ENCODE peak calls at places on chromosomes 7 and 10, in four cellular contexts. H is breast epithelium, N is stomach, K is GM12892. V is an unnamed sample.

GRCh38 chr7:5339949-5340348 is 57.2 kb downstream of the SLC29A4 start:
- DNase-seq in H (no peak), N (no peak), K (no peak), V (no peak)

GRCh38 chr7:5396999-5397656 is 26.5 kb downstream of the TNRC18 start:
- DNase-seq in K (peak; percentile 98), N (peak; percentile 89), H (peak; percentile 89), V (peak; percentile 95)

GRCh38 chr7:5997210-5997808 is 11.5 kb downstream of the PMS2 start:
- DNase-seq in H (no peak), N (peak; percentile 56), K (no peak), V (no peak)

GRCh38 chr7:45909576-45909975 is 11.5 kb downstream of the IGFBP3 start:
- DNase-seq in H (no peak), N (no peak), K (no peak), V (no peak)

GRCh38 chr10:62506371-62506770 is 132.2 kb downstream of the ZNF365 start:
- DNase-seq in K (no peak), N (no peak), H (no peak), V (no peak)

GRCh38 chr7:134750083-134751062 is 29.1 kb upstream of the CALD1 start:
- DNase-seq in K (peak; percentile 33), N (peak; percentile 43), H (no peak), V (no peak)

GRCh38 chr10:96374985-96375830 is 16.4 kb upstream of the OPALIN start:
- DNase-seq in N (peak; percentile 88), H (peak; percentile 83), K (peak; percentile 84), V (peak; percentile 91)

GRCh38 chr10:4020651-4021050 is 235.6 kb upstream of the KLF6 start:
- DNase-seq in N (no peak), H (no peak), K (no peak), V (no peak)

GRCh38 chr10:98920807-98921206 is 314.8 kb downstream of the HPSE2 start:
- DNase-seq in H (no peak), N (no peak), K (no peak), V (no peak)

GRCh38 chr7:120949393-120949799 is 1.2 kb upstream of the ING3 start:
- DNase-seq in K (no peak), N (no peak), H (no peak), V (no peak)

GRCh38 chr7:18370689-18371088 is 124.9 kb upstream of the HDAC9 start:
- DNase-seq in K (no peak), H (no peak), N (no peak), V (no peak)

GRCh38 chr7:132755538-132756481 is 179.5 kb upstream of the PLXNA4 start:
- DNase-seq in K (no peak), N (no peak), H (no peak), V (no peak)

GRCh38 chr10:66837990-66838389 is 87.8 kb upstream of the LRRTM3 start:
- DNase-seq in K (no peak), N (no peak), H (no peak), V (no peak)

GRCh38 chr7:13872751-13873150 is 116.7 kb downstream of the ETV1 start:
- DNase-seq in H (no peak), K (no peak), N (no peak), V (no peak)

GRCh38 chr7:11471255-11471654 is 360.7 kb downstream of the THSD7A start:
- DNase-seq in H (no peak), K (no peak), N (no peak), V (no peak)

GRCh38 chr10:9869185-9869584 is 1148.5 kb upstream of the CELF2 start:
- DNase-seq in N (no peak), H (no peak), K (no peak), V (no peak)

GRCh38 chr10:100315603-100316002 is 14.4 kb downstream of the PKD2L1 start:
- DNase-seq in H (no peak), K (no peak), N (no peak), V (no peak)

GRCh38 chr7:41047789-41048191 is 655.1 kb downstream of the INHBA start:
- DNase-seq in N (no peak), K (no peak), H (no peak), V (no peak)

GRCh38 chr7:2092279-2092678 is 140.5 kb downstream of the MAD1L1 start:
- DNase-seq in K (no peak), N (no peak), H (no peak), V (no peak)

GRCh38 chr10:63666836-63667383 is 145.7 kb downstream of the REEP3 start:
- DNase-seq in N (no peak), K (peak; percentile 27), H (no peak), V (no peak)

GRCh38 chr10:125149278-125150047 is 10.9 kb downstream of the CTBP2 start:
- DNase-seq in N (peak; percentile 75), K (no peak), H (no peak), V (peak; percentile 90)

GRCh38 chr7:117750612-117751563 is 122.4 kb downstream of the CTTNBP2 start:
- DNase-seq in N (no peak), H (no peak), K (no peak), V (no peak)

GRCh38 chr7:34875481-34875880 is 161.8 kb downstream of the DPY19L1 start:
- DNase-seq in H (no peak), N (no peak), K (no peak), V (no peak)

GRCh38 chr10:93280699-93281366 is 201.3 kb downstream of the MYOF start:
- DNase-seq in K (no peak), N (no peak), H (no peak), V (no peak)

DNA sequence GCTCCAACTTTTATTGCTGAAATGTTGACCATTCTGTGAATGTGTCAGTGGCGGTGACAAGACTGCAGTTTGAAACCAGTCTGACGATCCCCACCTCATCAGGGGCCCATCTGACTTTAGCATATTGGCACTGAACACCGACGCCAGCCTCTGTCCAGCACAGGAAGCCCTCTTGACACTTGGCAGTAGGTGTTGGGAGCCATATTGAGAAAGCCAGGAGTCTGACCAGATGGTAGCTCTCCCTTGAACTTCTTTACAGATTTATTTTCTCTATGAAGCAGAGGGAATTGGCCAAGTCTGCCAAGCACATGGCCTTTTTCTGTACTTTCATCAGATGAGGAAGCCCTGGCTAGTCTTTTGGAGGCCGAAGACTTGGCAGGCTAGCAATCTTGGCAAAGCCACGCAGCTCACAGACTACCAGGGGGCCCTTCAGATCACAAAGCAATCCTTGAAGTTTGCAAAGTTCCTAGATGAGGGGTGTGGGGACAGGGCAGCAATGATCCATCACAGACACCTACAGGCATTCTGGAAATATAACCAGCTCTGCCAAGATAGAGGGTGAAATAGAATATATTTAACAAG is 490.4 kb downstream of the NEBL start:
- DNase-seq in K (no peak), N (no peak), H (no peak), V (no peak)
- TF ChIP-seq POLR2A in K (no peak), N (no peak), H (no peak), V (no peak)

GRCh38 chr7:1055491-1056005 is 11.2 kb downstream of the GPR146 start:
- DNase-seq in K (no peak), H (no peak), N (no peak), V (no peak)

GRCh38 chr7:1056006-1056784 is 11.8 kb downstream of the GPR146 start:
- DNase-seq in K (no peak), N (no peak), H (no peak), V (no peak)

GRCh38 chr7:1053816-1054370 is 9.5 kb downstream of the GPR146 start:
- DNase-seq in N (no peak), K (no peak), H (no peak), V (no peak)

GRCh38 chr7:1054438-1055083 is 10.2 kb downstream of the GPR146 start:
- DNase-seq in K (no peak), N (no peak), H (no peak), V (no peak)

DNA sequence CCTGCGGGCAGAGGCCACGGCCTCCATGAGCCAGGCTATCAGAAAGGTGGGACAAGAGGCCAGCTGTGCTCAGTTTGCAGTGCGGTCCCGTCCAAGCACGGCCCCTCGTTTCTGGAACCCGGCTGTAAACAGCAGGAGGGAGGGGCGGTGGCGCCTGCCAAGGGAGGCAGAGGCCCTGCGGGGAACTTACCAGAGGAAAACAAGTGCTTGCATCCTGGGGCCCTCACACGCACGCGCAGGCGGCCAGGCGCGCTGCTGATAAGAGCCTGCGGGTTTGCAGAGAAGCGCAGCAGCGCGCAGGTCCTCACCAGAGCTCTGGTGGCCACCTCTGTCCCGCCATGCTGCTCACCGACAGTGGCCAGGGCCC is 10.7 kb downstream of the GPR146 start:
- DNase-seq in N (peak; percentile 88), H (no peak), K (no peak), V (no peak)
- TF ChIP-seq POLR2AphosphoS5 in N (peak; percentile 63), H (no peak), K (no peak), V (no peak)

GRCh38 chr7:90455163-90456030 is 14.0 kb upstream of the PTTG1IP2 start:
- DNase-seq in K (no peak), N (no peak), H (no peak), V (no peak)
- TF ChIP-seq POLR2A in K (no peak), N (no peak), H (no peak), V (no peak)

DNA sequence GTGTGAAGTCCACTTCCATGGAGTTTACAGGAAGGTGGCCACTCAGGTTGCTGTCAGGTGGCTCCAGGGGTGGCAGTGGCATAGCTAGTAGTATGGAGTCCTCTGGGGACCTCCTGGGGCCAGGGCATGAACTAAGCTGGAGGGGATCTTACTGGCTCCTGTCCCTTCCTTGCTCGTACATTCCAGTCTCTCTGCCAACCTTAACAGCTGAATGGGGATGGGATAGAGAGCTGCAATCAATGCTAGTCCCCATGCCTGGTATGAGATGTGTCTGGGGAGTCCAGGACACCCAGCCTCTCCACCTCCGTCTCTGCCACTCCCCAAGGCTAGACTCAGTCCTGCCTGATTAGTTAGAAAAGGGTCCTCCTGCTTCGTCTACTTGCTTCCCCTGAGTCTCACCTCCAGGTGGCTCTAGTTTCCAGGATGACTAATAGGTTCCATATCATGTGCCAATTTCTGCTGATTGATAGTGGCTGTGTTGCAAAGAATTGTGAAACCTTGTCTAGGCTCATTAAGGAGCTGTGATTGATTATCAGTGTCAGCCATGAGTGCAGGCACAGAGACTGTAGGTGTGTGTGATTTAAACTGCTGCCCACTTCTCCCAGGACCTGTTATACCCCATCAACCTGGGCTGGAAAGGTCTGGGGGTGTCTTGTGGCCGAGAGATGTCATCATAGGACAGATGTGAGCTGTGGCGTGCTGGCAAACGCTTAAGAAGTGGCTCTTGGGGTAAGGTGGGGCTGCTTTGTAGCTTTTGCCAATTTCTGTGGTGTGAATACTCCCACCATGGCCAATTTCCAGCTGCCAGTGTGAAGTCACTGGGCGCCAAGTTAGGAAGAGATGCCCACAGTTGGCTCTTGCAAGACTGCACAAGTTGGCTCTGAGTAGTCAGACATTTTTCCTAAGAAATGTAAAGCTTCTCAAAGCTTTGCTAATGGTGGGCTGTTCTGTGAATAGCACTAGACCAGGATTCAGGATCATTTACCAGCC is 59.8 kb downstream of the COL13A1 start:
- DNase-seq in K (no peak), H (no peak), N (no peak), V (no peak)
- TF ChIP-seq POLR2AphosphoS5 in K (no peak), H (no peak), N (peak; percentile 73), V (peak; percentile 81)

V was measured in suprapubic skin.